ENCODE peak calls at places on chromosomes 6 and 20, in eight cellular contexts. A, H, E, S, B, R, N and Q are unnamed samples.

GRCh38 chr20:32157611-32158010 is 48.1 kb downstream of the TM9SF4 start:
- DNase-seq in A (no peak), H (no peak), E (no peak), S (no peak), B (no peak), R (no peak), N (no peak), Q (no peak)

GRCh38 chr6:111614833-111615582 is 9.3 kb upstream of the TRAF3IP2 start:
- DNase-seq in A (peak; percentile 67), H (no peak), E (no peak), S (no peak), B (peak; percentile 72), R (no peak), N (peak; percentile 90), Q (no peak)

GRCh38 chr6:125741336-125741735 is 8.1 kb upstream of the HEY2 start:
- DNase-seq in A (no peak), H (no peak), E (no peak), S (no peak), B (no peak), R (no peak), N (no peak), Q (no peak)

GRCh38 chr6:76831299-76831698 is 632.0 kb downstream of the HTR1B start:
- DNase-seq in A (no peak), H (no peak), E (no peak), S (peak; percentile 5), B (no peak), R (peak; percentile 87), N (no peak), Q (no peak)

GRCh38 chr20:58714340-58714922 is 21.8 kb downstream of the NPEPL1 start:
- DNase-seq in A (no peak), H (no peak), E (no peak), S (no peak), B (no peak), R (no peak), N (no peak), Q (no peak)

GRCh38 chr6:142968601-142969000 is 23.6 kb upstream of the HIVEP2 start:
- DNase-seq in A (no peak), H (no peak), E (no peak), S (no peak), B (no peak), R (no peak), N (no peak), Q (no peak)

GRCh38 chr6:14642842-14643241 is 525.3 kb downstream of the CD83 start:
- DNase-seq in A (no peak), H (no peak), E (no peak), S (no peak), B (no peak), R (no peak), N (no peak), Q (no peak)

GRCh38 chr6:13668291-13668928 is 43.2 kb downstream of the RANBP9 start:
- DNase-seq in A (no peak), H (no peak), E (no peak), S (peak; percentile 6), B (no peak), R (no peak), N (no peak), Q (peak; percentile 59)

GRCh38 chr6:131778134-131778533 is 29.7 kb upstream of the ENPP1 start:
- DNase-seq in A (no peak), H (no peak), E (no peak), S (no peak), B (no peak), R (no peak), N (no peak), Q (no peak)

GRCh38 chr20:24502184-24502583 is 32.8 kb downstream of the SYNDIG1 start:
- DNase-seq in A (no peak), H (peak; percentile 74), E (peak; percentile 47), S (no peak), B (no peak), R (no peak), N (no peak), Q (no peak)

GRCh38 chr6:24931752-24932691 is 3.7 kb downstream of the RIPOR2 start:
- DNase-seq in A (no peak), H (no peak), E (no peak), S (peak; percentile 34), B (no peak), R (peak; percentile 18), N (peak; percentile 19), Q (peak; percentile 24)

GRCh38 chr20:17995967-17996819 is 27.4 kb downstream of the MGME1 start:
- DNase-seq in A (peak; percentile 62), H (peak; percentile 42), E (no peak), S (peak; percentile 75), B (peak; percentile 71), R (peak; percentile 55), N (peak; percentile 57), Q (no peak)

GRCh38 chr6:42514746-42515145 is 49.1 kb upstream of the UBR2 start:
- DNase-seq in A (no peak), H (no peak), E (no peak), S (no peak), B (no peak), R (no peak), N (no peak), Q (no peak)

GRCh38 chr20:1341561-1342265 is 12.8 kb upstream of the SDCBP2 start:
- DNase-seq in A (no peak), H (no peak), E (no peak), S (no peak), B (no peak), R (no peak), N (no peak), Q (no peak)

GRCh38 chr20:54021446-54022235 is 48.8 kb downstream of the BCAS1 start:
- DNase-seq in A (no peak), H (no peak), E (no peak), S (no peak), B (no peak), R (no peak), N (no peak), Q (no peak)

GRCh38 chr6:146543940-146544661 is 468 bp downstream of the RAB32 start:
- DNase-seq in A (peak; percentile 30), H (no peak), E (peak; percentile 64), S (peak; percentile 51), B (peak; percentile 34), R (peak; percentile 50), N (peak; percentile 64), Q (no peak)

GRCh38 chr6:76342611-76343160 is 270.2 kb upstream of the IMPG1 start:
- DNase-seq in A (no peak), H (no peak), E (no peak), S (no peak), B (no peak), R (no peak), N (no peak), Q (peak; percentile 39)

GRCh38 chr6:15313367-15313766 is 67.5 kb downstream of the JARID2 start:
- DNase-seq in A (no peak), H (no peak), E (peak; percentile 16), S (no peak), B (no peak), R (no peak), N (no peak), Q (no peak)

GRCh38 chr6:26159417-26160273 is 72.4 kb downstream of the HFE start:
- DNase-seq in A (no peak), H (no peak), E (no peak), S (peak; percentile 47), B (peak; percentile 8), R (peak; percentile 68), N (peak; percentile 48), Q (peak; percentile 21)

GRCh38 chr20:47280228-47280627 is 76.3 kb downstream of the ZMYND8 start:
- DNase-seq in A (no peak), H (no peak), E (no peak), S (no peak), B (no peak), R (peak; percentile 36), N (no peak), Q (no peak)

GRCh38 chr6:45422541-45423110 is 44.9 kb upstream of the SUPT3H start:
- DNase-seq in A (peak; percentile 34), H (no peak), E (no peak), S (peak; percentile 32), B (peak; percentile 14), R (peak; percentile 62), N (no peak), Q (peak; percentile 44)

GRCh38 chr20:62727584-62728027 is 19.0 kb downstream of the NTSR1 start:
- DNase-seq in A (no peak), H (no peak), E (no peak), S (no peak), B (no peak), R (no peak), N (no peak), Q (no peak)

GRCh38 chr20:61340157-61340556 is 88.1 kb downstream of the CDH4 start:
- DNase-seq in A (no peak), H (no peak), E (no peak), S (no peak), B (no peak), R (no peak), N (no peak), Q (no peak)

GRCh38 chr6:135675026-135675425 is 176.5 kb upstream of the PDE7B start:
- DNase-seq in A (no peak), H (no peak), E (no peak), S (no peak), B (no peak), R (no peak), N (no peak), Q (peak; percentile 6)

GRCh38 chr20:12829121-12829520 is 179.7 kb upstream of the SPTLC3 start:
- DNase-seq in A (no peak), H (no peak), E (no peak), S (no peak), B (no peak), R (peak; percentile 11), N (no peak), Q (no peak)

GRCh38 chr6:41655706-41656668 is 17.7 kb downstream of the MDFI start:
- DNase-seq in A (no peak), H (no peak), E (no peak), S (no peak), B (no peak), R (no peak), N (no peak), Q (no peak)

GRCh38 chr20:49345538-49345937 is 67.7 kb upstream of the ZNFX1 start:
- DNase-seq in A (no peak), H (peak; percentile 100), E (no peak), S (peak; percentile 76), B (no peak), R (no peak), N (no peak), Q (peak; percentile 92)

GRCh38 chr6:108946695-108947094 is 98.5 kb downstream of the ARMC2 start:
- DNase-seq in A (no peak), H (no peak), E (no peak), S (no peak), B (no peak), R (peak; percentile 28), N (no peak), Q (no peak)

GRCh38 chr20:50251383-50251748 is 60.7 kb downstream of the CEBPB start:
- DNase-seq in A (no peak), H (no peak), E (no peak), S (no peak), B (no peak), R (no peak), N (no peak), Q (no peak)

GRCh38 chr20:57547250-57547649 is 13.7 kb upstream of the PCK1 start:
- DNase-seq in A (no peak), H (no peak), E (no peak), S (peak; percentile 70), B (no peak), R (no peak), N (peak; percentile 92), Q (no peak)

GRCh38 chr20:49818810-49819209 is 6.2 kb downstream of the SLC9A8 start:
- DNase-seq in A (no peak), H (no peak), E (no peak), S (no peak), B (no peak), R (no peak), N (no peak), Q (no peak)

GRCh38 chr20:37007898-37008649 is 56.6 kb upstream of the SAMHD1 start:
- DNase-seq in A (no peak), H (no peak), E (no peak), S (peak; percentile 16), B (peak; percentile 16), R (peak; percentile 12), N (peak; percentile 29), Q (no peak)

GRCh38 chr20:37336369-37337207 is 9.4 kb upstream of the SRC start:
- DNase-seq in A (peak; percentile 77), H (no peak), E (peak; percentile 30), S (no peak), B (no peak), R (no peak), N (peak; percentile 40), Q (no peak)